ENCODE peak calls at places on chromosome 6, in eight cellular contexts. W is astrocyte of the spinal cord, J is BJ, Q is colonic mucosa, L is ascending aorta, N is adrenal gland, Z is CD14-positive monocyte, Y is GM10248. P is an unnamed sample.

GRCh38 chr6:41688256-41688965 is 47.0 kb downstream of the TFEB start:
- DNase-seq in W (no peak), J (no peak), Q (no peak), L (no peak), N (peak), Z (no peak), Y (no peak), P (no peak)

GRCh38 chr6:12350644-12351173 is 60.5 kb downstream of the EDN1 start:
- DNase-seq in W (no peak), J (no peak), Q (no peak), L (no peak), N (no peak), Z (no peak), Y (no peak), P (no peak)

GRCh38 chr6:12152023-12152960 is 137.9 kb upstream of the EDN1 start:
- DNase-seq in W (no peak), J (no peak), Q (no peak), L (no peak), N (no peak), Z (no peak), Y (no peak), P (no peak)

GRCh38 chr6:33673847-33674246 is 37.7 kb downstream of the UQCC2 start:
- DNase-seq in W (no peak), J (no peak), Q (no peak), L (no peak), N (no peak), Z (no peak), Y (no peak), P (no peak)

GRCh38 chr6:11207199-11207968 is 25.1 kb downstream of the NEDD9 start:
- DNase-seq in W (peak), J (peak), Q (peak), L (peak), N (peak), Z (peak), Y (no peak), P (peak)

GRCh38 chr6:140871911-140872310 is 1260.8 kb upstream of the GJE1 start:
- DNase-seq in W (peak), J (no peak), Q (no peak), L (no peak), N (no peak), Z (no peak), Y (no peak), P (no peak)

GRCh38 chr6:340991-341827 is 48.9 kb downstream of the DUSP22 start:
- DNase-seq in W (no peak), J (no peak), Q (no peak), L (no peak), N (peak), Z (peak), Y (peak), P (no peak)

GRCh38 chr6:7115452-7116223 is 7.9 kb downstream of the RREB1 start:
- DNase-seq in W (no peak), J (no peak), Q (peak), L (no peak), N (no peak), Z (no peak), Y (no peak), P (no peak)

GRCh38 chr6:42200035-42200434 is 5.3 kb upstream of the GUCA1B start:
- DNase-seq in W (peak), J (peak), Q (peak), L (no peak), N (no peak), Z (no peak), Y (no peak), P (no peak)

GRCh38 chr6:33278392-33278741 is 1.4 kb downstream of the B3GALT4 start:
- DNase-seq in W (no peak), J (no peak), Q (no peak), L (no peak), N (no peak), Z (no peak), Y (no peak), P (no peak)

GRCh38 chr6:101397199-101397598 is 3.7 kb downstream of the GRIK2 start:
- DNase-seq in W (peak), J (no peak), Q (no peak), L (no peak), N (no peak), Z (no peak), Y (no peak), P (no peak)

GRCh38 chr6:16623029-16623653 is 138.1 kb downstream of the ATXN1 start:
- DNase-seq in W (peak), J (no peak), Q (no peak), L (no peak), N (no peak), Z (no peak), Y (no peak), P (no peak)

GRCh38 chr6:5464096-5464885 is 203.0 kb downstream of the FARS2 start:
- DNase-seq in W (peak), J (no peak), Q (no peak), L (no peak), N (no peak), Z (no peak), Y (no peak), P (no peak)

GRCh38 chr6:32188381-32189081 is 1.5 kb downstream of the PBX2 start:
- DNase-seq in W (no peak), J (no peak), Q (no peak), L (no peak), N (no peak), Z (no peak), Y (no peak), P (no peak)

GRCh38 chr6:150176659-150177058 is 33.8 kb downstream of the PPP1R14C start:
- DNase-seq in W (no peak), J (no peak), Q (no peak), L (no peak), N (no peak), Z (no peak), Y (no peak), P (no peak)

GRCh38 chr6:11356404-11357155 is 124.1 kb upstream of the NEDD9 start:
- DNase-seq in W (no peak), J (no peak), Q (peak), L (no peak), N (peak), Z (no peak), Y (no peak), P (no peak)

DNA sequence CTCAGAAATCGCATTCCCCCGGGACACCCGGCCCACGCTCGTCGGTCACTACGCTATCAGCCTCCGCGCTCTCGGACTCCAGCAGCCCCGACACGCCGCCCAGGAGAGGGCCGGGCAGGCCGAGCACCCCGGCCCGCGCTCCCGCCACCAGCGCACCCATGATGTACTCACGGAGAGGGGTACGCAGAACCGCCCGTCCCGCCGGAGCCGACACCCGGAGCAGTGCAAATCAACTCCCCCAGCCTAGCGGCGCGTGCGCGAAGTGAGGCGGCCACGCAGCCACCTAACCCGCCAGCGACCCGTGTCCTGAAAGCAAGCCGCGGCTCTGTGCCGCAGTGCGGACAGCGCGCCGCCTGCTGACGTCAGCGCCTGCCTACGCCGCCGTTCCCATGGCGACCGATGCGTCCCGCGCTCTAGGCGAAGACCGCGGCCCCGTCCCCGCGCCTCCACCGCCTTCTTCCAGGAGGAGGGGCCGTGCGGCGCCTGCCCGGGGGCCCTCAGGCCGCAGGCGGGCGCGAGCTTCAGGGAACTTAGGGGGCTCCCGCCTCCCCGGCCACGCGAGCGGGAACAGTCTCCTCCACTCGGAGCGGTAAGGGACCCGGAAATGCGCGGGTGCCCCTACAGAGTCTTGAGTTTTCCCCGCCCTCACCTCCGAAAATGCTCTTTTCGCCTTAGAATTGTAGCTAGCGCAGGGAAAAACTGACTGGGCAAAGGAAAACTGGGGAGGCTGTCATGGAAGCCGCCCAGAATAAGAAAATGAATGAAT is at the start of gene AHI1:
- DNase-seq in W (peak), J (peak), Q (peak), L (peak), N (peak), Z (peak), Y (peak), P (peak)
- TF ChIP-seq CTCF in W (no peak), J (no peak), Q (no peak), L (peak), N (peak), Z (no peak), Y (no peak), P (no peak)

DNA sequence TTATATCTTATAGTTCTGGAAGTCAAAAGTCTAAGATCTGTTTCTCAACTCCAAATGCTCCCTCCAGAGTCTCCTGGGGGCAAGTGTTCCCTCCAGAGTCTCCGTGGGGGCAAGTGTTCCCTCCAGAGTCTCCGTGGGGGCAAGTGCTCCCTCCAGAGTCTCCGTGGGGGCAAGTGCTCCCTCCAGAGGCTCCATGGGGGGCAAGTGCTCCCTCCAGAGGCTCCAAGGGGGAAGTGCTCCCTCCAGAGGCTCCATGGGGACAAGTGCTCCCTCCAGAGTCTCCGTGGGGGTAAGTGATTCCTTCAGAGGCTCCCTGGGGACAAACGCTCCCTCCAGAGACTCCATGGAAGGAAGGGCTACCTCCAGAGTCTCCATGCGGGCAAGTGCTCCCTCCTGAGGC is 34.0 kb upstream of the THBS2 start:
- DNase-seq in W (no peak), J (no peak), Q (no peak), L (no peak), N (no peak), Z (no peak), Y (no peak), P (no peak)
- TF ChIP-seq CTCF in W (peak), J (no peak), Q (no peak), L (no peak), N (no peak), Z (no peak), Y (no peak), P (no peak)

GRCh38 chr6:67694127-67694526 is 941.0 kb upstream of the ADGRB3 start:
- DNase-seq in W (no peak), J (no peak), Q (no peak), L (no peak), N (no peak), Z (no peak), Y (no peak), P (no peak)
- TF ChIP-seq CTCF in W (no peak), J (peak), Q (no peak), L (no peak), N (no peak), Z (no peak), Y (no peak), P (no peak)

GRCh38 chr6:75349262-75349984 is 64.8 kb upstream of the TMEM30A start:
- DNase-seq in W (peak), J (no peak), Q (no peak), L (no peak), N (no peak), Z (no peak), Y (peak), P (no peak)
- TF ChIP-seq CTCF in W (peak), J (peak), Q (no peak), L (no peak), N (peak), Z (no peak), Y (no peak), P (no peak)

DNA sequence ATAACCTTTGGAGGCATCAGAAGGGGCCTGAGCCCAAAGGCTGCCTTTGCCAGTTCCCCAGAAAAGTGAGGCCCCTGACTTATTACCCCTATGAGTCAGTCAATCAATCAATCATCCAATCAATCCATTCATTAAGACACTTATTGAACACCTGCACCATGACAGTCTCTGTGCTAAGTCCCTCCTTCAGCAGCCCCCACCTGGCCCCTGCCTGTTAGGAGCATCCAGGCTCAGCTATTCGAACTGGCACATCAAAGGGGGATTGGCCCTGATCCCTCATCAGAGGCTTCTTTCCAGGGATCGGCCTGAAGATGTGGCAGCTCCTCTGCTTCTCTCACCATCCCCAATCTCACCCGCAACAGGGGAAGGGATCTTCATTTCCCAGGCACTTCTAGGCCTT is 27.7 kb upstream of the VEGFA start:
- DNase-seq in W (no peak), J (no peak), Q (no peak), L (peak), N (no peak), Z (no peak), Y (no peak), P (no peak)
- TF ChIP-seq CTCF in W (no peak), J (no peak), Q (no peak), L (no peak), N (no peak), Z (no peak), Y (no peak), P (no peak)

DNA sequence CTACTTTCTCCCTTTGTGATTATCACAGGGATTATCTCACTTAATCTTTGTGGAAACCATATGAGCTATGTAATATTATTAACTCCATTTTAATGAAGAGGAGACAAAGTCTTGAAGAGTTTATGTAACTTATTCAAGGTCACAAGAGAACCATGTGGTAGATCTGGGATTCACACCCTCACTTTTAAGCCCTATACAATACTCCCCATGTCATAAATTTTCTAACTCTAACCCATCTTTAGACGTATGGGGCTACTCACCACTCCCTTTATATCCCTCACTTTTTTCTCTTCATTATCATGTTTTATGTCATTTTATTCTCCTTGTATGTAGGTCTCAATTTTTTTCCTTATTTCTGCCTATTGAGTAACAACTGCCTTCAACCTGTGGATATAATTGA is 126.4 kb upstream of the AHI1 start:
- DNase-seq in W (no peak), J (no peak), Q (no peak), L (no peak), N (no peak), Z (no peak), Y (no peak), P (no peak)
- TF ChIP-seq CTCF in W (no peak), J (no peak), Q (no peak), L (no peak), N (no peak), Z (no peak), Y (no peak), P (no peak)

P was measured in omental fat pad.